ENCODE peak calls at places on chromosome 5, in four cellular contexts. T is ovary; R is CD4-positive, CD25-positive, alpha-beta regulatory T cell; O is GM06990. I is an unnamed sample.
A peak's percentile ranks its signal among the peaks of the same experiment; 100 is the strongest.

GRCh38 chr5:116441223-116441622 is 133.4 kb downstream of the SEMA6A start:
- DNase-seq in O (no peak), R (no peak), T (no peak), I (no peak)

GRCh38 chr5:53378590-53379247 is 101.7 kb upstream of the FST start:
- DNase-seq in O (no peak), R (no peak), T (no peak), I (no peak)

GRCh38 chr5:68377733-68378132 is 162.2 kb downstream of the PIK3R1 start:
- DNase-seq in T (no peak), O (no peak), R (no peak), I (peak; percentile 71)

GRCh38 chr5:139597134-139597533 is 36.0 kb downstream of the UBE2D2 start:
- DNase-seq in R (no peak), T (no peak), O (no peak), I (no peak)

GRCh38 chr5:128406863-128407262 is 131.2 kb downstream of the FBN2 start:
- DNase-seq in R (no peak), T (no peak), O (no peak), I (no peak)

GRCh38 chr5:73564644-73565165 is 734 bp downstream of the ANKRA2 start:
- DNase-seq in T (no peak), R (no peak), O (no peak), I (peak; percentile 16)

GRCh38 chr5:127536687-127537086 is 19.2 kb downstream of the PRRC1 start:
- DNase-seq in T (no peak), O (no peak), R (no peak), I (no peak)

GRCh38 chr5:33928283-33928682 is 7.9 kb upstream of the RXFP3 start:
- DNase-seq in R (no peak), O (no peak), T (no peak), I (no peak)

GRCh38 chr5:98631311-98632054 is 142.0 kb upstream of the RGMB start:
- DNase-seq in T (no peak), O (no peak), R (no peak), I (no peak)

GRCh38 chr5:44868541-44868940 is 59.8 kb downstream of the MRPS30 start:
- DNase-seq in O (no peak), R (no peak), T (no peak), I (no peak)

GRCh38 chr5:138597660-138598400 is 22.6 kb upstream of the HSPA9 start:
- DNase-seq in T (no peak), R (no peak), O (no peak), I (no peak)

GRCh38 chr5:146944764-146945710 is 66.5 kb upstream of the PPP2R2B start:
- DNase-seq in R (no peak), T (no peak), O (no peak), I (no peak)

GRCh38 chr5:10686890-10687289 is 74.1 kb downstream of the DAP start:
- DNase-seq in O (no peak), T (no peak), R (no peak), I (no peak)

GRCh38 chr5:9140711-9141110 is 405.2 kb downstream of the SEMA5A start:
- DNase-seq in O (no peak), T (no peak), R (no peak), I (no peak)

GRCh38 chr5:7412369-7412768 is 16.4 kb downstream of the ADCY2 start:
- DNase-seq in T (no peak), R (no peak), O (no peak), I (no peak)

GRCh38 chr5:110681953-110682352 is 44.5 kb downstream of the TMEM232 start:
- DNase-seq in O (no peak), R (no peak), T (no peak), I (no peak)

GRCh38 chr5:159844267-159844666 is 72.0 kb upstream of the ADRA1B start:
- DNase-seq in T (no peak), R (no peak), O (no peak), I (no peak)

GRCh38 chr5:143536364-143536763 is 132.9 kb upstream of the NR3C1 start:
- DNase-seq in R (no peak), T (no peak), O (no peak), I (no peak)

GRCh38 chr5:138650196-138650595 is 75.0 kb upstream of the HSPA9 start:
- DNase-seq in T (no peak), O (no peak), R (no peak), I (peak; percentile 35)

GRCh38 chr5:154478224-154478565 is at the start of gene HAND1:
- DNase-seq in O (no peak), T (no peak), R (no peak), I (no peak)

GRCh38 chr5:80754900-80755299 is 100.1 kb upstream of the DHFR start:
- DNase-seq in R (no peak), T (no peak), O (peak; percentile 26), I (peak; percentile 58)

GRCh38 chr5:91643796-91644195 is 260.7 kb upstream of the ARRDC3 start:
- DNase-seq in O (no peak), T (no peak), R (no peak), I (no peak)

GRCh38 chr5:132961887-132962286 is 1.5 kb downstream of the AFF4 start:
- DNase-seq in O (no peak), T (no peak), R (no peak), I (no peak)

GRCh38 chr5:141694479-141694878 is 12.4 kb upstream of the ARAP3 start:
- DNase-seq in T (no peak), O (no peak), R (no peak), I (no peak)

GRCh38 chr5:148828461-148829247 is 2.2 kb downstream of the ADRB2 start:
- DNase-seq in R (no peak), T (no peak), O (no peak), I (no peak)

GRCh38 chr5:19210886-19211285 is 777.1 kb downstream of the CDH18 start:
- DNase-seq in O (no peak), R (no peak), T (no peak), I (no peak)

GRCh38 chr5:65928860-65929259 is 2.5 kb downstream of the ERBIN start:
- DNase-seq in R (no peak), T (no peak), O (no peak), I (no peak)
- H3K4me3 ChIP-seq in R (peak overlapping the region; percentile 100), T (peak overlapping the region; percentile 62), O (peak overlapping the region; percentile 98), I (peak overlapping the region; percentile 91)

GRCh38 chr5:181207214-181207959 is 2.4 kb upstream of the TRIM7 start:
- DNase-seq in R (peak; percentile 56), T (peak; percentile 71), O (peak; percentile 86), I (peak; percentile 90)

GRCh38 chr5:181205735-181206401 is 872 bp upstream of the TRIM7 start:
- DNase-seq in O (no peak), T (peak; percentile 33), R (no peak), I (no peak)

GRCh38 chr5:181204561-181205401 is at the start of gene TRIM7:
- DNase-seq in T (no peak), O (peak; percentile 61), R (no peak), I (peak; percentile 54)

GRCh38 chr5:181205402-181205734 is 372 bp upstream of the TRIM7 start:
- DNase-seq in R (no peak), T (no peak), O (no peak), I (no peak)

GRCh38 chr5:181207960-181208253 is 2.9 kb upstream of the TRIM7 start:
- DNase-seq in T (no peak), R (no peak), O (no peak), I (no peak)
- H3K4me3 ChIP-seq in T (peak overlapping the region; percentile 52), R (peak overlapping the region; percentile 76), O (no peak overlapping the region), I (peak overlapping the region; percentile 67)

GRCh38 chr5:170387775-170388174 is 1.4 kb downstream of the KCNMB1 start:
- DNase-seq in T (no peak), R (no peak), O (no peak), I (no peak)

GRCh38 chr5:170390472-170390871 is 1.3 kb upstream of the KCNMB1 start:
- DNase-seq in R (no peak), T (no peak), O (no peak), I (peak; percentile 62)

GRCh38 chr5:170388240-170388639 is 927 bp downstream of the KCNMB1 start:
- DNase-seq in R (no peak), T (no peak), O (no peak), I (no peak)

GRCh38 chr5:170388818-170389217 is 349 bp downstream of the KCNMB1 start:
- DNase-seq in O (no peak), R (no peak), T (no peak), I (no peak)

DNA sequence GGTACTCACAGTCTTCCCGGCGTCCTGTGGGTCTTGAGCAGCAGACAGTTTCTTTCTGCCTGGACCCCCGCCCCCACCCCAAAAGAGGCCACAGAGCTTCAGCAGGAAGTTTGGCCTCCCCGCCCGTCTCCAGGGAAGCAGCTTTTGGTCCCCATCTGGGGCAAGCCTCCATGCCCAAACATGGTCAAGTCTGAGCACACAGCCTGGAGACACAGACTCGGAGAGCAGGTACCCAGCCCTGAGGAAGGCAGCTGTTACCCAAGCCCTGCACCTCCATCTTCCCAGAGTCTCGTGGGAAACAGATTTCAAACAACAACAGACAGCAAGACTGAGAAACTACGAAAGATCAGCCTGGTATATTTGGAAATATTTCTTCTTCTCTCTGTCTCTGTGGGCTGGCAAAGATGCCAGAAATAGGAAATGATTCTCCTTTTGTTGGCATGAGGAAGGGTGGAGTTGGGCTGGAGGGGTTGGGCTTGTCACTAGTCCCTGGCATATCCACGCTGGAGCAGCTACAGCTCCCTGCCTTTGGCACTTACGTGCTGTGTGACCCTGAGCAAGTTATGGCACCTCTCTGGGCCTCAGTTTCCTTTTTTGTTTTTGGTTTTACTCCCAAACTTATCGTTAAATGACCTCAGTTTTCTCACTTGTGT is at the start of gene KCNMB1:
- DNase-seq in O (no peak), R (no peak), T (no peak), I (no peak)
- H3K4me3 ChIP-seq in O (peak within 1 kb of the TSS; percentile 31), R (no peak within 1 kb of the TSS), T (peak within 1 kb of the TSS; percentile 46), I (peak within 1 kb of the TSS; percentile 16)

GRCh38 chr5:42908509-42909488 is 97.1 kb upstream of the SELENOP start:
- DNase-seq in O (peak; percentile 62), T (peak; percentile 85), R (peak; percentile 82), I (peak; percentile 93)
- H3K4me3 ChIP-seq in O (peak overlapping the region; percentile 46), T (peak overlapping the region; percentile 31), R (peak overlapping the region; percentile 90), I (peak overlapping the region; percentile 40)

GRCh38 chr5:32710859-32711692 is at the start of gene NPR3:
- DNase-seq in R (no peak), O (no peak), T (no peak), I (no peak)
- H3K4me3 ChIP-seq in R (peak within 1 kb of the TSS; percentile 53), O (peak within 1 kb of the TSS; percentile 55), T (peak within 1 kb of the TSS; percentile 32), I (peak within 1 kb of the TSS; percentile 50)

DNA sequence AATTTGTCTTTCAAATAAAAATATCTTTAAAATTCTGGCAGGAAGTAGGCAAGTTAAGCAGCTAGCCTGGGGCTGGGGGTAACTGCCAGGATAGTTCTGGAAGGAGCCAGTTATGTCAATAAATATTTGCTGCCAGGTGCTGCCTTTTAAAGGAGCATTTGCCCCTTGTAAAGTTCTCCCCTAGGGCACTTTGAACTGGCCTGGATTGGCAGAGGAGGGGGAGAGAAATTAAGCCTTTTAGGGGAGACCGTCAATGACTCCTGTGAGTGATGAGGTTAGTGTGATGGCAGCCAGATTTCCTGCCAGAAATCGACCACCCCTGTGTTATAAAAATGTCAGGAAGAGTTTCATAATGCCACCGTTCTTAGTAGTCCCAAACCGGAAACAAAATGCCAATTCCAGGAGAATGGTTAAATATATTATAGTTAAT is 89.8 kb upstream of the ELL2 start:
- DNase-seq in R (no peak), O (no peak), T (no peak), I (no peak)
- H3K4me3 ChIP-seq in R (no peak overlapping the region), O (no peak overlapping the region), T (no peak overlapping the region), I (no peak overlapping the region)

GRCh38 chr5:164934561-164934960 is 1429.1 kb downstream of the MAT2B start:
- DNase-seq in T (no peak), R (no peak), O (no peak), I (no peak)
- H3K4me3 ChIP-seq in T (no peak overlapping the region), R (no peak overlapping the region), O (no peak overlapping the region), I (no peak overlapping the region)

I was measured in GM12865.